ENCODE peak calls at places on chromosomes 7 and 10, in seven cellular contexts. I is heart left ventricle; H is SK-N-DZ; P is NCI-H1417; A is NCI-H1092 treated with DMSO at 0.1 percent for 48 hours; U is activated CD4-positive, alpha-beta T cell treated with anti-CD3 and anti-CD28 coated beads for 36 hours; V is upper lobe of right lung. J is an unnamed sample.

GRCh38 chr10:61452655-61453641 is at the start of gene TMEM26:
- DNase-seq in I (peak), H (peak), P (no peak), A (no peak), U (peak), V (no peak), J (no peak)

GRCh38 chr10:79084012-79084971 is 15.5 kb downstream of the ZMIZ1 start:
- DNase-seq in I (peak), H (no peak), P (peak), A (no peak), U (peak), V (peak), J (no peak)

GRCh38 chr10:3062502-3063186 is 4.7 kb upstream of the PFKP start:
- DNase-seq in I (no peak), H (no peak), P (no peak), A (no peak), U (no peak), V (no peak), J (no peak)

GRCh38 chr7:148255333-148255732 is 335.2 kb upstream of the C7orf33 start:
- DNase-seq in I (no peak), H (no peak), P (peak), A (no peak), U (no peak), V (no peak), J (no peak)

GRCh38 chr10:62811159-62811875 is 4.8 kb downstream of the EGR2 start:
- DNase-seq in I (no peak), H (no peak), P (no peak), A (no peak), U (peak), V (no peak), J (no peak)

GRCh38 chr7:106655703-106656498 is 5.1 kb downstream of the CCDC71L start:
- DNase-seq in I (no peak), H (no peak), P (peak), A (no peak), U (no peak), V (no peak), J (no peak)

GRCh38 chr7:44277851-44278250 is 47.5 kb downstream of the CAMK2B start:
- DNase-seq in I (peak), H (no peak), P (no peak), A (no peak), U (peak), V (peak), J (peak)

GRCh38 chr7:141866974-141867373 is 25.7 kb upstream of the PRSS37 start:
- DNase-seq in I (no peak), H (no peak), P (no peak), A (no peak), U (no peak), V (no peak), J (no peak)

GRCh38 chr10:76031769-76032441 is 600.5 kb downstream of the LRMDA start:
- DNase-seq in I (no peak), H (no peak), P (no peak), A (no peak), U (no peak), V (no peak), J (no peak)

GRCh38 chr10:76902949-76903348 is 734.7 kb downstream of the KCNMA1 start:
- DNase-seq in I (peak), H (peak), P (peak), A (no peak), U (peak), V (no peak), J (peak)

GRCh38 chr10:97827778-97828291 is 21.8 kb upstream of the GOLGA7B start:
- DNase-seq in I (no peak), H (no peak), P (no peak), A (no peak), U (no peak), V (no peak), J (no peak)

GRCh38 chr10:43160067-43160918 is 22.0 kb downstream of the CSGALNACT2 start:
- DNase-seq in I (no peak), H (no peak), P (no peak), A (no peak), U (peak), V (no peak), J (no peak)

GRCh38 chr7:66145404-66145843 is 30.8 kb downstream of the CRCP start:
- DNase-seq in I (peak), H (peak), P (no peak), A (no peak), U (no peak), V (peak), J (peak)

GRCh38 chr10:3537518-3537917 is 247.5 kb downstream of the KLF6 start:
- DNase-seq in I (no peak), H (no peak), P (peak), A (peak), U (no peak), V (no peak), J (no peak)

GRCh38 chr7:48188776-48189520 is 17.7 kb downstream of the ABCA13 start:
- DNase-seq in I (no peak), H (no peak), P (no peak), A (no peak), U (no peak), V (no peak), J (no peak)

GRCh38 chr7:143408247-143408685 is 390 bp downstream of the EPHA1 start:
- DNase-seq in I (no peak), H (no peak), P (no peak), A (no peak), U (no peak), V (no peak), J (no peak)

GRCh38 chr7:106045592-106045991 is 66.5 kb downstream of the SYPL1 start:
- DNase-seq in I (no peak), H (no peak), P (no peak), A (no peak), U (no peak), V (no peak), J (no peak)

GRCh38 chr10:116907588-116907987 is 58.3 kb downstream of the ENO4 start:
- DNase-seq in I (no peak), H (no peak), P (no peak), A (no peak), U (no peak), V (no peak), J (no peak)

GRCh38 chr7:88735920-88736319 is 23.6 kb upstream of the ZNF804B start:
- DNase-seq in I (no peak), H (no peak), P (no peak), A (no peak), U (no peak), V (no peak), J (no peak)

GRCh38 chr7:122684504-122684903 is 14.4 kb downstream of the RNF133 start:
- DNase-seq in I (no peak), H (no peak), P (no peak), A (no peak), U (no peak), V (no peak), J (no peak)

GRCh38 chr10:72075184-72076115 is 12.9 kb downstream of the SPOCK2 start:
- DNase-seq in I (no peak), H (no peak), P (no peak), A (no peak), U (peak), V (peak), J (no peak)

GRCh38 chr10:366186-366585 is 230.9 kb downstream of the ZMYND11 start:
- DNase-seq in I (no peak), H (no peak), P (no peak), A (no peak), U (no peak), V (no peak), J (no peak)